ENCODE peak calls at places on chromosome 20, in seven cellular contexts. One of them, this sample, is unnamed.
A peak's percentile ranks its signal among the peaks of the same experiment; 100 is the strongest.

GRCh38 chr20:4038047-4038459 is 22.7 kb upstream of the RNF24 start:
- DNase-seq in CD8-positive, alpha-beta memory T cell: peak; percentile 91
- DNase-seq in activated T-cell treated with anti-CD3 and anti-CD28 coated beads for 1 hour: peak; percentile 58
- DNase-seq in endodermal cell: peak; percentile 77
- DNase-seq in body of pancreas: peak; percentile 20
- DNase-seq in stimulated activated naive CD8-positive, alpha-beta T cell treated with anti-CD3 and anti-CD28 coated beads, Interleukin-15, Interleukin-2, amounts not matched to agents 100 U/mL and 50 U/mL, for 24 hours: peak; percentile 73
- DNase-seq in hypothalamus: peak; percentile 50
- DNase-seq in this sample: peak; percentile 68

GRCh38 chr20:32140603-32141002 is 31.1 kb downstream of the TM9SF4 start:
- DNase-seq in body of pancreas: no peak
- DNase-seq in stimulated activated naive CD8-positive, alpha-beta T cell treated with anti-CD3 and anti-CD28 coated beads, Interleukin-15, Interleukin-2, amounts not matched to agents 100 U/mL and 50 U/mL, for 24 hours: no peak
- DNase-seq in hypothalamus: no peak
- DNase-seq in endodermal cell: no peak
- DNase-seq in CD8-positive, alpha-beta memory T cell: no peak
- DNase-seq in activated T-cell treated with anti-CD3 and anti-CD28 coated beads for 1 hour: no peak
- DNase-seq in this sample: no peak

GRCh38 chr20:32358883-32359632 is 927 bp downstream of the ASXL1 start:
- DNase-seq in activated T-cell treated with anti-CD3 and anti-CD28 coated beads for 1 hour: peak; percentile 70
- DNase-seq in stimulated activated naive CD8-positive, alpha-beta T cell treated with anti-CD3 and anti-CD28 coated beads, Interleukin-15, Interleukin-2, amounts not matched to agents 100 U/mL and 50 U/mL, for 24 hours: peak; percentile 87
- DNase-seq in body of pancreas: peak; percentile 85
- DNase-seq in CD8-positive, alpha-beta memory T cell: peak; percentile 82
- DNase-seq in endodermal cell: peak; percentile 92
- DNase-seq in hypothalamus: peak; percentile 61
- DNase-seq in this sample: peak; percentile 56

GRCh38 chr20:361562-361961 is 14.7 kb downstream of the NRSN2 start:
- DNase-seq in CD8-positive, alpha-beta memory T cell: peak; percentile 3
- DNase-seq in endodermal cell: no peak
- DNase-seq in body of pancreas: no peak
- DNase-seq in stimulated activated naive CD8-positive, alpha-beta T cell treated with anti-CD3 and anti-CD28 coated beads, Interleukin-15, Interleukin-2, amounts not matched to agents 100 U/mL and 50 U/mL, for 24 hours: no peak
- DNase-seq in activated T-cell treated with anti-CD3 and anti-CD28 coated beads for 1 hour: no peak
- DNase-seq in hypothalamus: no peak
- DNase-seq in this sample: no peak

GRCh38 chr20:23926526-23926880 is 47.0 kb upstream of the CST5 start:
- DNase-seq in CD8-positive, alpha-beta memory T cell: no peak
- DNase-seq in endodermal cell: no peak
- DNase-seq in stimulated activated naive CD8-positive, alpha-beta T cell treated with anti-CD3 and anti-CD28 coated beads, Interleukin-15, Interleukin-2, amounts not matched to agents 100 U/mL and 50 U/mL, for 24 hours: no peak
- DNase-seq in activated T-cell treated with anti-CD3 and anti-CD28 coated beads for 1 hour: no peak
- DNase-seq in hypothalamus: no peak
- DNase-seq in body of pancreas: no peak
- DNase-seq in this sample: no peak

GRCh38 chr20:1568166-1568490 is 10.6 kb upstream of the SIRPD start:
- DNase-seq in hypothalamus: no peak
- DNase-seq in endodermal cell: no peak
- DNase-seq in stimulated activated naive CD8-positive, alpha-beta T cell treated with anti-CD3 and anti-CD28 coated beads, Interleukin-15, Interleukin-2, amounts not matched to agents 100 U/mL and 50 U/mL, for 24 hours: no peak
- DNase-seq in body of pancreas: no peak
- DNase-seq in activated T-cell treated with anti-CD3 and anti-CD28 coated beads for 1 hour: no peak
- DNase-seq in CD8-positive, alpha-beta memory T cell: no peak
- DNase-seq in this sample: no peak

GRCh38 chr20:63561624-63562396 is 7.9 kb downstream of the FNDC11 start:
- DNase-seq in CD8-positive, alpha-beta memory T cell: no peak
- DNase-seq in body of pancreas: no peak
- DNase-seq in activated T-cell treated with anti-CD3 and anti-CD28 coated beads for 1 hour: no peak
- DNase-seq in endodermal cell: no peak
- DNase-seq in hypothalamus: no peak
- DNase-seq in stimulated activated naive CD8-positive, alpha-beta T cell treated with anti-CD3 and anti-CD28 coated beads, Interleukin-15, Interleukin-2, amounts not matched to agents 100 U/mL and 50 U/mL, for 24 hours: no peak
- DNase-seq in this sample: no peak

GRCh38 chr20:62370115-62370806 is 3.1 kb upstream of the LAMA5 start:
- DNase-seq in stimulated activated naive CD8-positive, alpha-beta T cell treated with anti-CD3 and anti-CD28 coated beads, Interleukin-15, Interleukin-2, amounts not matched to agents 100 U/mL and 50 U/mL, for 24 hours: peak; percentile 74
- DNase-seq in CD8-positive, alpha-beta memory T cell: no peak
- DNase-seq in hypothalamus: no peak
- DNase-seq in endodermal cell: no peak
- DNase-seq in activated T-cell treated with anti-CD3 and anti-CD28 coated beads for 1 hour: no peak
- DNase-seq in body of pancreas: no peak
- DNase-seq in this sample: no peak

GRCh38 chr20:48164566-48165400 is 379.5 kb upstream of the SULF2 start:
- DNase-seq in CD8-positive, alpha-beta memory T cell: no peak
- DNase-seq in body of pancreas: no peak
- DNase-seq in hypothalamus: no peak
- DNase-seq in endodermal cell: no peak
- DNase-seq in stimulated activated naive CD8-positive, alpha-beta T cell treated with anti-CD3 and anti-CD28 coated beads, Interleukin-15, Interleukin-2, amounts not matched to agents 100 U/mL and 50 U/mL, for 24 hours: no peak
- DNase-seq in activated T-cell treated with anti-CD3 and anti-CD28 coated beads for 1 hour: no peak
- DNase-seq in this sample: no peak

GRCh38 chr20:58699246-58700107 is 6.9 kb downstream of the NPEPL1 start:
- DNase-seq in CD8-positive, alpha-beta memory T cell: no peak
- DNase-seq in stimulated activated naive CD8-positive, alpha-beta T cell treated with anti-CD3 and anti-CD28 coated beads, Interleukin-15, Interleukin-2, amounts not matched to agents 100 U/mL and 50 U/mL, for 24 hours: no peak
- DNase-seq in hypothalamus: no peak
- DNase-seq in endodermal cell: no peak
- DNase-seq in activated T-cell treated with anti-CD3 and anti-CD28 coated beads for 1 hour: no peak
- DNase-seq in body of pancreas: peak; percentile 4
- DNase-seq in this sample: no peak

GRCh38 chr20:63417213-63418120 is 55.0 kb downstream of the KCNQ2 start:
- DNase-seq in hypothalamus: no peak
- DNase-seq in endodermal cell: no peak
- DNase-seq in body of pancreas: no peak
- DNase-seq in stimulated activated naive CD8-positive, alpha-beta T cell treated with anti-CD3 and anti-CD28 coated beads, Interleukin-15, Interleukin-2, amounts not matched to agents 100 U/mL and 50 U/mL, for 24 hours: no peak
- DNase-seq in CD8-positive, alpha-beta memory T cell: no peak
- DNase-seq in activated T-cell treated with anti-CD3 and anti-CD28 coated beads for 1 hour: no peak
- DNase-seq in this sample: no peak

GRCh38 chr20:50227506-50227905 is 36.9 kb downstream of the CEBPB start:
- DNase-seq in hypothalamus: no peak
- DNase-seq in body of pancreas: no peak
- DNase-seq in stimulated activated naive CD8-positive, alpha-beta T cell treated with anti-CD3 and anti-CD28 coated beads, Interleukin-15, Interleukin-2, amounts not matched to agents 100 U/mL and 50 U/mL, for 24 hours: no peak
- DNase-seq in activated T-cell treated with anti-CD3 and anti-CD28 coated beads for 1 hour: no peak
- DNase-seq in CD8-positive, alpha-beta memory T cell: no peak
- DNase-seq in endodermal cell: no peak
- DNase-seq in this sample: no peak

GRCh38 chr20:32387262-32387661 is 29.1 kb downstream of the ASXL1 start:
- DNase-seq in endodermal cell: no peak
- DNase-seq in CD8-positive, alpha-beta memory T cell: peak; percentile 58
- DNase-seq in body of pancreas: no peak
- DNase-seq in hypothalamus: no peak
- DNase-seq in stimulated activated naive CD8-positive, alpha-beta T cell treated with anti-CD3 and anti-CD28 coated beads, Interleukin-15, Interleukin-2, amounts not matched to agents 100 U/mL and 50 U/mL, for 24 hours: no peak
- DNase-seq in activated T-cell treated with anti-CD3 and anti-CD28 coated beads for 1 hour: no peak
- DNase-seq in this sample: peak; percentile 40

GRCh38 chr20:4681971-4682370 is 39.7 kb upstream of the PRND start:
- DNase-seq in body of pancreas: no peak
- DNase-seq in hypothalamus: peak; percentile 23
- DNase-seq in activated T-cell treated with anti-CD3 and anti-CD28 coated beads for 1 hour: no peak
- DNase-seq in CD8-positive, alpha-beta memory T cell: no peak
- DNase-seq in endodermal cell: no peak
- DNase-seq in stimulated activated naive CD8-positive, alpha-beta T cell treated with anti-CD3 and anti-CD28 coated beads, Interleukin-15, Interleukin-2, amounts not matched to agents 100 U/mL and 50 U/mL, for 24 hours: no peak
- DNase-seq in this sample: no peak

GRCh38 chr20:57677323-57677982 is 32.4 kb downstream of the PMEPA1 start:
- DNase-seq in endodermal cell: no peak
- DNase-seq in hypothalamus: no peak
- DNase-seq in CD8-positive, alpha-beta memory T cell: no peak
- DNase-seq in body of pancreas: no peak
- DNase-seq in activated T-cell treated with anti-CD3 and anti-CD28 coated beads for 1 hour: no peak
- DNase-seq in stimulated activated naive CD8-positive, alpha-beta T cell treated with anti-CD3 and anti-CD28 coated beads, Interleukin-15, Interleukin-2, amounts not matched to agents 100 U/mL and 50 U/mL, for 24 hours: no peak
- DNase-seq in this sample: no peak

GRCh38 chr20:36745234-36745926 is 510 bp downstream of the NDRG3 start:
- DNase-seq in hypothalamus: no peak
- DNase-seq in endodermal cell: no peak
- DNase-seq in stimulated activated naive CD8-positive, alpha-beta T cell treated with anti-CD3 and anti-CD28 coated beads, Interleukin-15, Interleukin-2, amounts not matched to agents 100 U/mL and 50 U/mL, for 24 hours: peak; percentile 59
- DNase-seq in body of pancreas: no peak
- DNase-seq in CD8-positive, alpha-beta memory T cell: no peak
- DNase-seq in activated T-cell treated with anti-CD3 and anti-CD28 coated beads for 1 hour: no peak
- DNase-seq in this sample: no peak

GRCh38 chr20:32902456-32903420 is 44.0 kb downstream of the EFCAB8 start:
- DNase-seq in CD8-positive, alpha-beta memory T cell: peak; percentile 81
- DNase-seq in endodermal cell: peak; percentile 81
- DNase-seq in activated T-cell treated with anti-CD3 and anti-CD28 coated beads for 1 hour: peak; percentile 62
- DNase-seq in body of pancreas: peak; percentile 64
- DNase-seq in hypothalamus: peak; percentile 8
- DNase-seq in stimulated activated naive CD8-positive, alpha-beta T cell treated with anti-CD3 and anti-CD28 coated beads, Interleukin-15, Interleukin-2, amounts not matched to agents 100 U/mL and 50 U/mL, for 24 hours: peak; percentile 72
- DNase-seq in this sample: peak; percentile 69

GRCh38 chr20:4936392-4936850 is 64.9 kb downstream of the SLC23A2 start:
- DNase-seq in CD8-positive, alpha-beta memory T cell: no peak
- DNase-seq in body of pancreas: no peak
- DNase-seq in stimulated activated naive CD8-positive, alpha-beta T cell treated with anti-CD3 and anti-CD28 coated beads, Interleukin-15, Interleukin-2, amounts not matched to agents 100 U/mL and 50 U/mL, for 24 hours: no peak
- DNase-seq in hypothalamus: no peak
- DNase-seq in activated T-cell treated with anti-CD3 and anti-CD28 coated beads for 1 hour: no peak
- DNase-seq in endodermal cell: no peak
- DNase-seq in this sample: no peak

GRCh38 chr20:47725248-47725973 is 59.9 kb downstream of the SULF2 start:
- DNase-seq in endodermal cell: peak; percentile 94
- DNase-seq in body of pancreas: peak; percentile 73
- DNase-seq in hypothalamus: peak; percentile 42
- DNase-seq in activated T-cell treated with anti-CD3 and anti-CD28 coated beads for 1 hour: peak; percentile 57
- DNase-seq in stimulated activated naive CD8-positive, alpha-beta T cell treated with anti-CD3 and anti-CD28 coated beads, Interleukin-15, Interleukin-2, amounts not matched to agents 100 U/mL and 50 U/mL, for 24 hours: peak; percentile 80
- DNase-seq in CD8-positive, alpha-beta memory T cell: peak; percentile 84
- DNase-seq in this sample: peak; percentile 66

GRCh38 chr20:856361-856775 is 22.9 kb downstream of the FAM110A start:
- DNase-seq in hypothalamus: no peak
- DNase-seq in activated T-cell treated with anti-CD3 and anti-CD28 coated beads for 1 hour: no peak
- DNase-seq in CD8-positive, alpha-beta memory T cell: peak; percentile 60
- DNase-seq in endodermal cell: no peak
- DNase-seq in stimulated activated naive CD8-positive, alpha-beta T cell treated with anti-CD3 and anti-CD28 coated beads, Interleukin-15, Interleukin-2, amounts not matched to agents 100 U/mL and 50 U/mL, for 24 hours: peak; percentile 64
- DNase-seq in body of pancreas: peak; percentile 44
- DNase-seq in this sample: peak; percentile 52

GRCh38 chr20:653590-654426 is 808 bp upstream of the SRXN1 start:
- DNase-seq in CD8-positive, alpha-beta memory T cell: no peak
- DNase-seq in hypothalamus: no peak
- DNase-seq in body of pancreas: no peak
- DNase-seq in activated T-cell treated with anti-CD3 and anti-CD28 coated beads for 1 hour: no peak
- DNase-seq in stimulated activated naive CD8-positive, alpha-beta T cell treated with anti-CD3 and anti-CD28 coated beads, Interleukin-15, Interleukin-2, amounts not matched to agents 100 U/mL and 50 U/mL, for 24 hours: no peak
- DNase-seq in endodermal cell: no peak
- DNase-seq in this sample: no peak

GRCh38 chr20:62268228-62268900 is 30.0 kb downstream of the OSBPL2 start:
- DNase-seq in stimulated activated naive CD8-positive, alpha-beta T cell treated with anti-CD3 and anti-CD28 coated beads, Interleukin-15, Interleukin-2, amounts not matched to agents 100 U/mL and 50 U/mL, for 24 hours: no peak
- DNase-seq in endodermal cell: no peak
- DNase-seq in CD8-positive, alpha-beta memory T cell: no peak
- DNase-seq in activated T-cell treated with anti-CD3 and anti-CD28 coated beads for 1 hour: no peak
- DNase-seq in hypothalamus: no peak
- DNase-seq in body of pancreas: no peak
- DNase-seq in this sample: no peak

GRCh38 chr20:58125726-58126125 is 102.7 kb downstream of the ANKRD60 start:
- DNase-seq in hypothalamus: no peak
- DNase-seq in stimulated activated naive CD8-positive, alpha-beta T cell treated with anti-CD3 and anti-CD28 coated beads, Interleukin-15, Interleukin-2, amounts not matched to agents 100 U/mL and 50 U/mL, for 24 hours: no peak
- DNase-seq in body of pancreas: no peak
- DNase-seq in endodermal cell: no peak
- DNase-seq in CD8-positive, alpha-beta memory T cell: no peak
- DNase-seq in activated T-cell treated with anti-CD3 and anti-CD28 coated beads for 1 hour: no peak
- DNase-seq in this sample: no peak

GRCh38 chr20:11117808-11118528 is 444.2 kb upstream of the JAG1 start:
- DNase-seq in CD8-positive, alpha-beta memory T cell: no peak
- DNase-seq in body of pancreas: no peak
- DNase-seq in endodermal cell: no peak
- DNase-seq in hypothalamus: no peak
- DNase-seq in activated T-cell treated with anti-CD3 and anti-CD28 coated beads for 1 hour: no peak
- DNase-seq in stimulated activated naive CD8-positive, alpha-beta T cell treated with anti-CD3 and anti-CD28 coated beads, Interleukin-15, Interleukin-2, amounts not matched to agents 100 U/mL and 50 U/mL, for 24 hours: no peak
- DNase-seq in this sample: no peak

GRCh38 chr20:25042531-25043498 is 15.1 kb downstream of the ACSS1 start:
- DNase-seq in stimulated activated naive CD8-positive, alpha-beta T cell treated with anti-CD3 and anti-CD28 coated beads, Interleukin-15, Interleukin-2, amounts not matched to agents 100 U/mL and 50 U/mL, for 24 hours: peak; percentile 36
- DNase-seq in activated T-cell treated with anti-CD3 and anti-CD28 coated beads for 1 hour: peak; percentile 9
- DNase-seq in body of pancreas: peak; percentile 45
- DNase-seq in hypothalamus: peak; percentile 31
- DNase-seq in endodermal cell: peak; percentile 57
- DNase-seq in CD8-positive, alpha-beta memory T cell: peak; percentile 64
- DNase-seq in this sample: peak; percentile 42

GRCh38 chr20:24559114-24559513 is 89.7 kb downstream of the SYNDIG1 start:
- DNase-seq in body of pancreas: no peak
- DNase-seq in activated T-cell treated with anti-CD3 and anti-CD28 coated beads for 1 hour: no peak
- DNase-seq in hypothalamus: no peak
- DNase-seq in stimulated activated naive CD8-positive, alpha-beta T cell treated with anti-CD3 and anti-CD28 coated beads, Interleukin-15, Interleukin-2, amounts not matched to agents 100 U/mL and 50 U/mL, for 24 hours: no peak
- DNase-seq in endodermal cell: no peak
- DNase-seq in CD8-positive, alpha-beta memory T cell: no peak
- DNase-seq in this sample: no peak

GRCh38 chr20:59032023-59032712 is at the start of gene ATP5F1E:
- DNase-seq in body of pancreas: peak; percentile 97
- DNase-seq in hypothalamus: peak; percentile 96
- DNase-seq in activated T-cell treated with anti-CD3 and anti-CD28 coated beads for 1 hour: peak; percentile 95
- DNase-seq in endodermal cell: peak; percentile 98
- DNase-seq in stimulated activated naive CD8-positive, alpha-beta T cell treated with anti-CD3 and anti-CD28 coated beads, Interleukin-15, Interleukin-2, amounts not matched to agents 100 U/mL and 50 U/mL, for 24 hours: peak; percentile 98
- DNase-seq in CD8-positive, alpha-beta memory T cell: peak; percentile 97
- DNase-seq in this sample: peak; percentile 95

GRCh38 chr20:10636326-10636818 is 37.4 kb downstream of the JAG1 start:
- DNase-seq in endodermal cell: no peak
- DNase-seq in hypothalamus: no peak
- DNase-seq in body of pancreas: no peak
- DNase-seq in stimulated activated naive CD8-positive, alpha-beta T cell treated with anti-CD3 and anti-CD28 coated beads, Interleukin-15, Interleukin-2, amounts not matched to agents 100 U/mL and 50 U/mL, for 24 hours: no peak
- DNase-seq in CD8-positive, alpha-beta memory T cell: no peak
- DNase-seq in activated T-cell treated with anti-CD3 and anti-CD28 coated beads for 1 hour: no peak
- DNase-seq in this sample: no peak

GRCh38 chr20:32519367-32519730 is 65.8 kb downstream of the NOL4L start:
- DNase-seq in hypothalamus: no peak
- DNase-seq in CD8-positive, alpha-beta memory T cell: peak; percentile 38
- DNase-seq in endodermal cell: no peak
- DNase-seq in body of pancreas: no peak
- DNase-seq in stimulated activated naive CD8-positive, alpha-beta T cell treated with anti-CD3 and anti-CD28 coated beads, Interleukin-15, Interleukin-2, amounts not matched to agents 100 U/mL and 50 U/mL, for 24 hours: no peak
- DNase-seq in activated T-cell treated with anti-CD3 and anti-CD28 coated beads for 1 hour: no peak
- DNase-seq in this sample: no peak

GRCh38 chr20:49951160-49951559 is 15.0 kb downstream of the RNF114 start:
- DNase-seq in hypothalamus: no peak
- DNase-seq in body of pancreas: no peak
- DNase-seq in CD8-positive, alpha-beta memory T cell: no peak
- DNase-seq in stimulated activated naive CD8-positive, alpha-beta T cell treated with anti-CD3 and anti-CD28 coated beads, Interleukin-15, Interleukin-2, amounts not matched to agents 100 U/mL and 50 U/mL, for 24 hours: no peak
- DNase-seq in activated T-cell treated with anti-CD3 and anti-CD28 coated beads for 1 hour: no peak
- DNase-seq in endodermal cell: no peak
- DNase-seq in this sample: no peak

GRCh38 chr20:13821876-13822275 is 37.0 kb downstream of the NDUFAF5 start:
- DNase-seq in activated T-cell treated with anti-CD3 and anti-CD28 coated beads for 1 hour: no peak
- DNase-seq in endodermal cell: no peak
- DNase-seq in body of pancreas: no peak
- DNase-seq in hypothalamus: peak; percentile 4
- DNase-seq in CD8-positive, alpha-beta memory T cell: no peak
- DNase-seq in stimulated activated naive CD8-positive, alpha-beta T cell treated with anti-CD3 and anti-CD28 coated beads, Interleukin-15, Interleukin-2, amounts not matched to agents 100 U/mL and 50 U/mL, for 24 hours: no peak
- DNase-seq in this sample: no peak

GRCh38 chr20:53981752-53982437 is 88.5 kb downstream of the BCAS1 start:
- DNase-seq in endodermal cell: no peak
- DNase-seq in hypothalamus: no peak
- DNase-seq in activated T-cell treated with anti-CD3 and anti-CD28 coated beads for 1 hour: no peak
- DNase-seq in CD8-positive, alpha-beta memory T cell: no peak
- DNase-seq in stimulated activated naive CD8-positive, alpha-beta T cell treated with anti-CD3 and anti-CD28 coated beads, Interleukin-15, Interleukin-2, amounts not matched to agents 100 U/mL and 50 U/mL, for 24 hours: peak; percentile 32
- DNase-seq in body of pancreas: no peak
- DNase-seq in this sample: no peak

GRCh38 chr20:16124911-16125776 is 448.1 kb downstream of the KIF16B start:
- DNase-seq in endodermal cell: no peak
- DNase-seq in activated T-cell treated with anti-CD3 and anti-CD28 coated beads for 1 hour: no peak
- DNase-seq in body of pancreas: no peak
- DNase-seq in hypothalamus: no peak
- DNase-seq in stimulated activated naive CD8-positive, alpha-beta T cell treated with anti-CD3 and anti-CD28 coated beads, Interleukin-15, Interleukin-2, amounts not matched to agents 100 U/mL and 50 U/mL, for 24 hours: no peak
- DNase-seq in CD8-positive, alpha-beta memory T cell: no peak
- DNase-seq in this sample: no peak

GRCh38 chr20:60627751-60628565 is 624.1 kb upstream of the CDH4 start:
- DNase-seq in activated T-cell treated with anti-CD3 and anti-CD28 coated beads for 1 hour: no peak
- DNase-seq in endodermal cell: peak; percentile 63
- DNase-seq in hypothalamus: no peak
- DNase-seq in stimulated activated naive CD8-positive, alpha-beta T cell treated with anti-CD3 and anti-CD28 coated beads, Interleukin-15, Interleukin-2, amounts not matched to agents 100 U/mL and 50 U/mL, for 24 hours: no peak
- DNase-seq in body of pancreas: no peak
- DNase-seq in CD8-positive, alpha-beta memory T cell: no peak
- DNase-seq in this sample: no peak

GRCh38 chr20:37071481-37071911 is 24.3 kb downstream of the RBL1 start:
- DNase-seq in stimulated activated naive CD8-positive, alpha-beta T cell treated with anti-CD3 and anti-CD28 coated beads, Interleukin-15, Interleukin-2, amounts not matched to agents 100 U/mL and 50 U/mL, for 24 hours: peak; percentile 15
- DNase-seq in body of pancreas: no peak
- DNase-seq in CD8-positive, alpha-beta memory T cell: peak; percentile 55
- DNase-seq in endodermal cell: no peak
- DNase-seq in hypothalamus: no peak
- DNase-seq in activated T-cell treated with anti-CD3 and anti-CD28 coated beads for 1 hour: peak; percentile 11
- DNase-seq in this sample: no peak

GRCh38 chr20:14406495-14406894 is 69.1 kb upstream of the FLRT3 start:
- DNase-seq in endodermal cell: no peak
- DNase-seq in body of pancreas: no peak
- DNase-seq in CD8-positive, alpha-beta memory T cell: no peak
- DNase-seq in stimulated activated naive CD8-positive, alpha-beta T cell treated with anti-CD3 and anti-CD28 coated beads, Interleukin-15, Interleukin-2, amounts not matched to agents 100 U/mL and 50 U/mL, for 24 hours: no peak
- DNase-seq in activated T-cell treated with anti-CD3 and anti-CD28 coated beads for 1 hour: no peak
- DNase-seq in hypothalamus: no peak
- DNase-seq in this sample: no peak

GRCh38 chr20:36391456-36391855 is 85.3 kb downstream of the DLGAP4 start:
- DNase-seq in endodermal cell: peak; percentile 91
- DNase-seq in hypothalamus: peak; percentile 9
- DNase-seq in stimulated activated naive CD8-positive, alpha-beta T cell treated with anti-CD3 and anti-CD28 coated beads, Interleukin-15, Interleukin-2, amounts not matched to agents 100 U/mL and 50 U/mL, for 24 hours: no peak
- DNase-seq in CD8-positive, alpha-beta memory T cell: no peak
- DNase-seq in activated T-cell treated with anti-CD3 and anti-CD28 coated beads for 1 hour: no peak
- DNase-seq in body of pancreas: no peak
- DNase-seq in this sample: no peak